ENCODE peak calls at places on chromosome 14, in nine cellular contexts. T, A, U, B, G, Y, Q, S and D are unnamed samples.

GRCh38 chr14:74574706-74575105 is 37.3 kb downstream of the LTBP2 start:
- DNase-seq in T (no peak), A (no peak), U (no peak), B (no peak), G (no peak), Y (no peak), Q (peak), S (no peak), D (no peak)

GRCh38 chr14:88009486-88009885 is 4.6 kb downstream of the GPR65 start:
- DNase-seq in T (no peak), A (no peak), U (no peak), B (no peak), G (no peak), Y (no peak), Q (no peak), S (no peak), D (no peak)

GRCh38 chr14:51248041-51248987 is 8.3 kb downstream of the TMX1 start:
- DNase-seq in T (peak), A (no peak), U (no peak), B (no peak), G (no peak), Y (peak), Q (no peak), S (no peak), D (no peak)

GRCh38 chr14:101065246-101065645 is 161.7 kb upstream of the RTL1 start:
- DNase-seq in T (no peak), A (no peak), U (peak), B (no peak), G (no peak), Y (no peak), Q (no peak), S (no peak), D (no peak)

GRCh38 chr14:56116128-56116900 is 1.9 kb upstream of the PELI2 start:
- DNase-seq in T (no peak), A (no peak), U (no peak), B (no peak), G (no peak), Y (no peak), Q (no peak), S (no peak), D (no peak)

GRCh38 chr14:56342419-56342901 is 224.2 kb downstream of the PELI2 start:
- DNase-seq in T (peak), A (peak), U (no peak), B (peak), G (no peak), Y (no peak), Q (peak), S (peak), D (peak)

GRCh38 chr14:72943876-72944430 is 17.7 kb downstream of the DCAF4 start:
- DNase-seq in T (no peak), A (no peak), U (peak), B (no peak), G (no peak), Y (no peak), Q (no peak), S (no peak), D (no peak)

GRCh38 chr14:105894978-105895881 is 368.8 kb downstream of the TMEM121 start:
- DNase-seq in T (no peak), A (no peak), U (peak), B (no peak), G (no peak), Y (no peak), Q (no peak), S (no peak), D (no peak)

GRCh38 chr14:87131879-87132278 is 861.1 kb downstream of the GALC start:
- DNase-seq in T (no peak), A (no peak), U (no peak), B (peak), G (no peak), Y (no peak), Q (peak), S (no peak), D (no peak)

GRCh38 chr14:22479781-22480464 is 109.1 kb downstream of the DAD1 start:
- DNase-seq in T (no peak), A (no peak), U (no peak), B (no peak), G (no peak), Y (no peak), Q (no peak), S (no peak), D (no peak)

GRCh38 chr14:21192447-21192822 is 36.6 kb upstream of the OR5AU1 start:
- DNase-seq in T (no peak), A (no peak), U (no peak), B (no peak), G (no peak), Y (no peak), Q (no peak), S (no peak), D (no peak)

DNA sequence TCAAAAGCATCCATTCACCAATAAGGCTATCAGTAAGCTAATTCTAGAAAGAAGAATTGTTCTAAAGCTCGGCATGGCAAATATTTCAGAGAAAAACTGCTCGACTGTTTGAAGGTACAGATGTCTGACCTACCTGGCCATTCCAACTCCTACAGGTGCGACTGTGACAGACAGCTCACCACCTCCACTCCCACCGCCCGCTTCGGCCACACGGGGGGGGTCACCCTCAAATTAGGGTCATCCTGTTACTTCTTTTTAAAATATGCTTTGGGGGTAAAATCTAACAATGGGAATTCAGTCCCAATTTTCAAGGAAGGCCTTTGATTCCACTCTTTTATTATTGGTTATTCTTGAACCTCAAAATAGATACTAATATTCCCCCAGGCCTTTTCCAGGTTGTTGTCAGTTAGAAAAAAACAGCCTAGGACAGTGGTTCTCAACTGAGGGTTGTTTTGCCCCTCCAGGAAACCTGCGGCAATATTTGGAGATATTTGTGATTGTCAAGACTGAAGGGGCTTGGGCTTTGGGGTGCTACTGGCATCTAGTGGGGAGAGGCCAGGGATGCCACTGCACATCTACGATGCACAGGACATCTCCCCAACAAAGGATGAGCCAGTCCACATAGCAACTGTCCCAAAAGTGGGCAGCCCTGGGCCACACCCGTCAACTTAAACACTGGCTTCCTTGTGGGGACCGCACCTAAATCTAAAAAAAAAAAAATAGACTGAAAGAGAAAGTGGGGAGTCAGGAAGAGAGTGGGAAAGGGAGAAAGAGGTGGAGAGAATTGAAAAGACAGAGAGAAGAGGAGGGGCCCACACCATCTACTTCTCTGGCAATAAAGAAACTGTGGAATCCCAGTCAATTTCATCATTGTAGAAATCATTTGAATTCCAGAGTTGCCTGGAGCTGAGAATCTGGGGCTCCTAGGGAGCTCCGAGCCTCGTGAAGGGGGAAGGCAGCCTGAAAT is 81.0 kb downstream of the BCL11B start:
- DNase-seq in T (no peak), A (no peak), U (no peak), B (no peak), G (no peak), Y (no peak), Q (no peak), S (no peak), D (no peak)
- TF ChIP-seq CTCF in T (no peak), A (peak), U (no peak), B (no peak), G (no peak), Y (no peak), Q (no peak), S (no peak), D (no peak)

DNA sequence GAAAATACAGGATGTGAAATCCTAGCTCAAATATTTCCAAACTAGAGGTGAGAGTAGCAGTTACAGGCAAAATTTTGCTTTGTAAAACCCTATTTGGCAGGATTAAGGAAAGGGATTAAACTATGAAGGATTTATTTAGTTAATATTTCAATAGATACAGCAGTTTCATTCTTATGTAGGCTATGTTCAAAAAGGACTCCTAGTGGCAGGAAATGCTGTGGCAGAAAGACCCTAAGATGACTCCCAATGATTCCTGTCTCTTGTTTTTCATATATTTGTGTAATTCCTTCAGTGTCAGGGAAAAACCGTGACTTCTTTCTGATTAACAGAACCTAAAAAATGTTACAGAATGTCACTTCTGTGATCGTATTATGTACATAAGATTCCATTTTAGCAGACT is 299.5 kb upstream of the RPL10L start:
- DNase-seq in T (no peak), A (no peak), U (no peak), B (no peak), G (no peak), Y (no peak), Q (no peak), S (no peak), D (no peak)
- TF ChIP-seq CTCF in T (no peak), A (peak), U (no peak), B (no peak), G (no peak), Y (no peak), Q (no peak), S (no peak), D (no peak)

GRCh38 chr14:64337901-64338615 is 43.9 kb upstream of the ESR2 start:
- DNase-seq in T (peak), A (peak), U (peak), B (peak), G (peak), Y (peak), Q (peak), S (peak), D (peak)
- TF ChIP-seq CTCF in T (no peak), A (peak), U (no peak), B (peak), G (no peak), Y (peak), Q (peak), S (peak), D (no peak)

GRCh38 chr14:103679351-103679750 is 35.9 kb downstream of the XRCC3 start:
- DNase-seq in T (peak), A (peak), U (no peak), B (peak), G (peak), Y (peak), Q (no peak), S (peak), D (no peak)
- TF ChIP-seq CTCF in T (peak), A (peak), U (peak), B (peak), G (peak), Y (peak), Q (peak), S (peak), D (peak)